ENCODE peak calls at places on chromosomes 16 and 17, in ten cellular contexts. Y, D, P, Z, H, A, L, O, G and U are unnamed samples.

GRCh38 chr17:72422505-72423285 is 301.9 kb downstream of the SOX9 start:
- DNase-seq in L (no peak), G (no peak), A (peak), Z (peak), P (peak), H (no peak), Y (peak), O (peak), D (peak), U (no peak)

GRCh38 chr16:1612320-1613111 is at the start of gene CRAMP1:
- DNase-seq in Z (no peak), H (no peak), Y (no peak), P (peak), O (no peak), G (no peak), A (peak), L (no peak), D (no peak), U (no peak)

GRCh38 chr16:89344846-89345577 is 127.5 kb downstream of the ZNF778 start:
- DNase-seq in P (peak), Z (no peak), G (no peak), A (no peak), Y (no peak), O (no peak), L (no peak), H (no peak), D (no peak), U (no peak)

GRCh38 chr16:24255446-24256352 is at the start of gene CACNG3:
- DNase-seq in G (peak), Z (no peak), L (no peak), A (peak), O (no peak), P (no peak), D (no peak), Y (no peak), H (no peak), U (peak)

GRCh38 chr17:72368191-72368590 is 247.4 kb downstream of the SOX9 start:
- DNase-seq in Y (no peak), H (no peak), A (no peak), G (no peak), Z (no peak), D (no peak), O (no peak), P (no peak), L (no peak), U (no peak)

GRCh38 chr17:32516940-32517711 is 30.3 kb downstream of the CDK5R1 start:
- DNase-seq in O (no peak), D (no peak), P (no peak), G (no peak), H (peak), L (no peak), Z (no peak), Y (no peak), A (no peak), U (no peak)

GRCh38 chr16:4734730-4735575 is 616 bp downstream of the DNAAF8 start:
- DNase-seq in O (peak), Y (peak), D (peak), A (peak), L (peak), G (peak), H (peak), Z (peak), P (peak), U (peak)

GRCh38 chr16:60120586-60120985 is 1386.5 kb upstream of the GOT2 start:
- DNase-seq in A (no peak), H (no peak), G (no peak), Y (no peak), D (no peak), Z (no peak), L (no peak), O (no peak), P (no peak), U (no peak)

GRCh38 chr17:79737046-79737921 is 6.5 kb downstream of the ENPP7 start:
- DNase-seq in H (no peak), D (no peak), Z (no peak), O (no peak), A (no peak), Y (no peak), L (no peak), G (no peak), P (no peak), U (no peak)

GRCh38 chr17:12406623-12407228 is 259.0 kb upstream of the MYOCD start:
- DNase-seq in P (peak), O (no peak), Z (no peak), H (no peak), G (no peak), L (no peak), D (no peak), Y (no peak), A (no peak), U (no peak)